ENCODE peak calls at places on chromosomes 6 and 20, in four cellular contexts. O is NCI-H2081, C is iPS-NIHi11, I is activated T-helper 1 cell treated with Interleukin-2 at 50 U/mL for 16 hours. L is an unnamed sample.
A peak's percentile ranks its signal among the peaks of the same experiment; 100 is the strongest.

GRCh38 chr6:37182736-37183590 is 13.0 kb downstream of the PIM1 start:
- DNase-seq in I (peak; percentile 50), C (no peak), O (no peak), L (peak; percentile 74)

GRCh38 chr20:49747707-49748524 is 34.2 kb upstream of the B4GALT5 start:
- DNase-seq in C (no peak), O (no peak), I (no peak), L (no peak)

GRCh38 chr20:37973059-37973910 is 60.0 kb downstream of the TTI1 start:
- DNase-seq in C (no peak), I (no peak), O (no peak), L (no peak)

GRCh38 chr6:91198588-91199255 is 611.9 kb upstream of the MAP3K7 start:
- DNase-seq in O (no peak), C (no peak), I (no peak), L (no peak)

GRCh38 chr20:8094845-8095244 is 37.2 kb upstream of the PLCB1 start:
- DNase-seq in C (no peak), O (no peak), I (no peak), L (no peak)

GRCh38 chr6:151087861-151088598 is 151.7 kb upstream of the AKAP12 start:
- DNase-seq in I (no peak), O (no peak), C (no peak), L (no peak)

GRCh38 chr20:31853481-31853880 is 8.1 kb upstream of the FOXS1 start:
- DNase-seq in I (no peak), O (no peak), C (no peak), L (no peak)

GRCh38 chr6:65289491-65289890 is 417.5 kb downstream of the EYS start:
- DNase-seq in I (no peak), O (no peak), C (no peak), L (no peak)

GRCh38 chr20:47351643-47352331 is 4.7 kb downstream of the ZMYND8 start:
- DNase-seq in I (no peak), C (no peak), O (peak; percentile 68), L (no peak)

GRCh38 chr6:11712760-11713159 is 65.8 kb downstream of the ADTRP start:
- DNase-seq in C (no peak), O (no peak), I (no peak), L (no peak)

GRCh38 chr6:161232467-161232866 is 41.4 kb downstream of the AGPAT4 start:
- DNase-seq in I (no peak), C (no peak), O (no peak), L (no peak)

GRCh38 chr6:81934936-81935335 is 182.5 kb upstream of the TENT5A start:
- DNase-seq in C (no peak), O (no peak), I (no peak), L (no peak)

GRCh38 chr6:139240161-139241010 is 51.4 kb downstream of the TXLNB start:
- DNase-seq in I (no peak), O (peak; percentile 81), C (no peak), L (no peak)

GRCh38 chr6:65014006-65014405 is 693.0 kb downstream of the EYS start:
- DNase-seq in I (no peak), O (no peak), C (no peak), L (no peak)

GRCh38 chr6:110587328-110587727 is 110.9 kb upstream of the SLC22A16 start:
- DNase-seq in I (no peak), C (no peak), O (no peak), L (no peak)

GRCh38 chr6:136977075-136977474 is 55.0 kb downstream of the SLC35D3 start:
- DNase-seq in O (no peak), I (no peak), C (no peak), L (no peak)

GRCh38 chr6:15522856-15523529 is 139.8 kb downstream of the DTNBP1 start:
- DNase-seq in O (no peak), I (no peak), C (no peak), L (no peak)

GRCh38 chr20:60497298-60497697 is 539.1 kb downstream of the CDH26 start:
- DNase-seq in C (no peak), O (no peak), I (no peak), L (no peak)

GRCh38 chr6:69265706-69266105 is 531.1 kb downstream of the LMBRD1 start:
- DNase-seq in C (no peak), O (no peak), I (no peak), L (no peak)